ENCODE peak calls at places on chromosome 13, in six cellular contexts. E is stimulated activated CD8-positive, alpha-beta memory T cell treated with anti-CD3 and anti-CD28 coated beads, Interleukin-4, amount 100 ng/mL, for 1 hour; U is CD4-positive, CD25-positive, alpha-beta regulatory T cell; T is SK-MEL-5; O is nephron progenitor cell; L is occipital lobe. A is an unnamed sample.

GRCh38 chr13:49859568-49859967 is 67.1 kb upstream of the KPNA3 start:
- DNase-seq in E (no peak), L (no peak), T (no peak), U (no peak), O (no peak), A (no peak)

GRCh38 chr13:30720470-30720869 is 14.9 kb upstream of the ALOX5AP start:
- DNase-seq in U (no peak), O (no peak), T (no peak), L (no peak), E (no peak), A (peak)

GRCh38 chr13:44842158-44842557 is 147.1 kb downstream of the NUFIP1 start:
- DNase-seq in L (no peak), E (no peak), U (no peak), O (no peak), T (no peak), A (no peak)

GRCh38 chr13:93529961-93530360 is 303.4 kb downstream of the GPC6 start:
- DNase-seq in T (no peak), U (no peak), O (no peak), E (no peak), L (no peak), A (no peak)

GRCh38 chr13:98254541-98254940 is 77.5 kb upstream of the RNF113B start:
- DNase-seq in U (no peak), O (no peak), E (no peak), L (no peak), T (peak), A (no peak)

GRCh38 chr13:99119686-99120085 is 81.0 kb upstream of the UBAC2 start:
- DNase-seq in T (no peak), L (no peak), U (no peak), E (no peak), O (no peak), A (no peak)

GRCh38 chr13:33494596-33495214 is 209.2 kb upstream of the STARD13 start:
- DNase-seq in O (no peak), L (no peak), U (no peak), E (no peak), T (no peak), A (peak)

GRCh38 chr13:21670883-21671792 is at the start of gene FGF9:
- DNase-seq in L (peak), E (peak), T (peak), U (peak), O (peak), A (peak)

GRCh38 chr13:36428083-36428482 is 4.2 kb upstream of the CCNA1 start:
- DNase-seq in U (no peak), T (no peak), L (no peak), E (no peak), O (no peak), A (no peak)

GRCh38 chr13:52968074-52968700 is 60.4 kb upstream of the OLFM4 start:
- DNase-seq in T (peak), L (peak), E (peak), O (peak), U (peak), A (peak)

GRCh38 chr13:111850458-111850857 is 216.5 kb upstream of the SOX1 start:
- DNase-seq in T (no peak), E (no peak), L (no peak), O (no peak), U (no peak), A (no peak)

GRCh38 chr13:99015606-99016520 is 38.0 kb upstream of the DOCK9 start:
- DNase-seq in E (no peak), O (no peak), U (no peak), L (peak), T (no peak), A (no peak)

A was measured in foreskin melanocyte.